ENCODE peak calls at places on chromosomes 3 and 15, in five cellular contexts. K is H9, Q is H1, Y is mesenchymal stem cell, W is trophoblast cell. O is an unnamed sample.

GRCh38 chr3:176978441-176978840 is 218.8 kb downstream of the TBL1XR1 start:
- DNase-seq in Y (no peak), W (no peak), Q (no peak), K (no peak), O (no peak)

GRCh38 chr15:22951381-22952280 is 28.5 kb downstream of the CYFIP1 start:
- DNase-seq in K (no peak), Y (peak; percentile 44), W (no peak), Q (no peak), O (no peak)

GRCh38 chr3:179526989-179527391 is 35.7 kb upstream of the ACTL6A start:
- DNase-seq in W (no peak), Q (peak; percentile 57), K (peak; percentile 74), Y (peak; percentile 90), O (peak; percentile 18)

GRCh38 chr3:141104151-141104741 is 53.1 kb downstream of the SPSB4 start:
- DNase-seq in Q (no peak), K (no peak), W (no peak), Y (no peak), O (no peak)

GRCh38 chr3:99674086-99674789 is 35.8 kb downstream of the COL8A1 start:
- DNase-seq in W (peak; percentile 66), Q (no peak), Y (no peak), K (no peak), O (no peak)

GRCh38 chr15:100922192-100923040 is 3.3 kb downstream of the LRRK1 start:
- DNase-seq in Y (no peak), Q (no peak), W (no peak), K (no peak), O (no peak)

GRCh38 chr3:56702487-56703315 is 19.6 kb upstream of the TASOR start:
- DNase-seq in K (no peak), Y (peak; percentile 72), W (peak; percentile 92), Q (no peak), O (peak; percentile 51)

GRCh38 chr15:58517682-58518525 is 86.1 kb downstream of the LIPC start:
- DNase-seq in Y (no peak), W (no peak), K (no peak), Q (no peak), O (no peak)

GRCh38 chr3:62718515-62719320 is 156.5 kb downstream of the CADPS start:
- DNase-seq in Y (no peak), W (no peak), K (no peak), Q (no peak), O (no peak)

GRCh38 chr3:104018541-104018940 is 1348.2 kb upstream of the ALCAM start:
- DNase-seq in W (no peak), K (no peak), Q (no peak), Y (no peak), O (no peak)

GRCh38 chr3:126523745-126524428 is at the start of gene CHST13:
- DNase-seq in Y (peak; percentile 42), Q (peak; percentile 80), K (peak; percentile 71), W (peak; percentile 52), O (peak; percentile 56)

GRCh38 chr15:66659384-66659783 is 42.7 kb upstream of the SMAD6 start:
- DNase-seq in K (no peak), Y (no peak), W (no peak), Q (no peak), O (no peak)

GRCh38 chr15:76337739-76338554 is 1.4 kb downstream of the ISL2 start:
- DNase-seq in W (peak; percentile 46), K (peak; percentile 66), Y (peak; percentile 35), Q (peak; percentile 78), O (peak; percentile 59)

GRCh38 chr15:74873756-74874424 is 725 bp upstream of the SCAMP2 start:
- DNase-seq in Q (no peak), K (no peak), Y (peak; percentile 29), W (peak; percentile 49), O (no peak)

GRCh38 chr3:98778383-98778782 is 15.2 kb downstream of the ST3GAL6 start:
- DNase-seq in W (no peak), Y (no peak), K (no peak), Q (no peak), O (no peak)

DNA sequence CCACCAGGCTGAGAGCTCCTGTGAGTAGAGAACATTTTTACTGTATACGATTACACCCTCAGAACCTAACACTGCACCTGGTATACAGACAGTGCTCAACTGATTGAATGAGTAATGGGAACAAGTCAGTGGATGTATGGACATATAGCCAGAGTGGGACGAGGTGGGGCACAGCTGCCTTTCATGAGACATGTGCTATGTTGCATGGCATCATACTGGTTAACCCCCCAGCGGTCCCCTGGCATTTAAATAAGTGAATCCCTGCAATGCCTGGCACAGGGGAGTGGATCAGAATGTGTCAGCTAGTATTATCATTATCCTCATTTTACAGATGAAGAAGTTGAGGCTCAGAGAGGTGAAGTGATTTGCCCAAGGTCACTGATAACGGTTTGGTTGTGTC is 55.8 kb upstream of the ATP2B2 start:
- DNase-seq in Y (no peak), Q (peak; percentile 17), W (no peak), K (peak; percentile 4), O (no peak)
- H2BK12ac ChIP-seq in Y (no peak overlapping the region), Q (no peak overlapping the region), W (no peak overlapping the region), K (no peak overlapping the region), O (no peak overlapping the region)

GRCh38 chr3:17910922-17911321 is 168.5 kb upstream of the TBC1D5 start:
- DNase-seq in W (no peak), Y (no peak), Q (no peak), K (no peak), O (no peak)
- H3K9ac ChIP-seq in W (no peak overlapping the region), Y (no peak overlapping the region), Q (no peak overlapping the region), K (no peak overlapping the region), O (no peak overlapping the region)

DNA sequence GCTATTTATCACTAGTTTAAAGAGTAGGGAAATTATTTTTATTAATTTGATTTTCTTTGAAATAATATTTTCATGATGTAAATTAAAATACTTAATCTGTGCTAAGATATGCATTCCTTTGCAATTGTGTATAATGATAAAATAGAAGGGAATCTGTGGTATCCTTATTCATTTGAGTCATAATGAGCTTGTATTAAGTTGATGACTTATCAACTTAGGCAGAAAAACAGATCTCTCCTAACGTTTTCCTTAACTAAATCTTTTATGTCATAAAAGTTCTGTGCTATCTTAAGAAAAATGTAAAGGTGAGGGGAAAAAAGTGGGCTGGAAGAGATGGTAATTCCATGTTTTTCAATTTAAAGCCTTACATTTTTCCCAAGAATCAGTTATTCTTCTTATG is 1.9 kb downstream of the FGF7 start:
- DNase-seq in W (no peak), Q (no peak), Y (no peak), K (no peak), O (no peak)
- H2BK12ac ChIP-seq in W (no peak overlapping the region), Q (no peak overlapping the region), Y (no peak overlapping the region), K (no peak overlapping the region), O (no peak overlapping the region)

GRCh38 chr3:52429779-52430415 is 15.0 kb downstream of the SEMA3G start:
- DNase-seq in K (no peak), Y (peak; percentile 46), Q (no peak), W (no peak), O (no peak)

GRCh38 chr3:52430416-52430810 is 14.5 kb downstream of the SEMA3G start:
- DNase-seq in Y (no peak), K (no peak), Q (no peak), W (no peak), O (no peak)

GRCh38 chr3:52429031-52429430 is 15.9 kb downstream of the SEMA3G start:
- DNase-seq in K (no peak), Q (no peak), Y (no peak), W (no peak), O (no peak)

GRCh38 chr3:52431459-52432223 is 13.3 kb downstream of the SEMA3G start:
- DNase-seq in K (no peak), Q (no peak), W (no peak), Y (no peak), O (no peak)

GRCh38 chr3:52428151-52429005 is 16.5 kb downstream of the SEMA3G start:
- DNase-seq in Q (no peak), Y (peak; percentile 77), W (peak; percentile 75), K (peak; percentile 42), O (peak; percentile 53)
- H3K9ac ChIP-seq in Q (no peak overlapping the region), Y (no peak overlapping the region), W (no peak overlapping the region), K (no peak overlapping the region), O (no peak overlapping the region)

DNA sequence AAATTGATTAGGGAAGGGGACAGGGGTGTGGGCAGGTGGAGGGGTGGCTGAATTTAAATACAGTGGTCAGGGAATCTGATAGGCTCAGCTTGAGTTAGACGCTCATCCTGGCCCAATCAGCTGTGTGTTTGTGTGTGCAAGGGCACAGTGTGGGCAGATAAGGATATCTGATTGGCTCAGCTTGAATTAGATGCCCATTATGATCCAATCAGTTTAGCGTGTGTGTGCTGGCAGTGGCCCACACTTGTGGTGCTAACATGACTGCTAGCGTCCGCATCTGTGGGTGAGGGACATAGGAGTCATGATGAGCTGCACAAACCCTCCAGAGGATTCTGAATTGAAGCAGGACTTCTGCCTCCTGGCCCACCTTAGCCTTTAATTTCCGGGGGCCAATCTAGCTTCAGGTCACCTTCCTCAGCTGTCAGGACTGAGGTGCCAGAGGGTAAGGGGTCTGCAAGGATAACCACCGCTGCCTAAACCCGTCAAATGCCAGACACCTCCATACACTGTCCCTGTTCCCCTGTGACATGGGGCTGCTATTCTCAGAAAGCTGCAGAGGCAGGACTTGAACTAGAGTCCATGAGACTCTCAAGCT is 97.3 kb downstream of the CORO2B start:
- DNase-seq in Y (no peak), W (no peak), K (no peak), Q (no peak), O (no peak)
- H2BK12ac ChIP-seq in Y (no peak overlapping the region), W (no peak overlapping the region), K (no peak overlapping the region), Q (no peak overlapping the region), O (no peak overlapping the region)

GRCh38 chr15:60374628-60375081 is 23.1 kb downstream of the ANXA2 start:
- DNase-seq in W (peak; percentile 48), Q (no peak), K (peak; percentile 74), Y (peak; percentile 99), O (no peak)

GRCh38 chr15:60373745-60374144 is 24.0 kb downstream of the ANXA2 start:
- DNase-seq in W (no peak), Q (no peak), K (no peak), Y (no peak), O (no peak)

GRCh38 chr15:60374209-60374608 is 23.6 kb downstream of the ANXA2 start:
- DNase-seq in Y (no peak), Q (no peak), K (no peak), W (no peak), O (no peak)

GRCh38 chr15:60375255-60375809 is 22.5 kb downstream of the ANXA2 start:
- DNase-seq in Q (no peak), Y (no peak), K (no peak), W (no peak), O (no peak)

DNA sequence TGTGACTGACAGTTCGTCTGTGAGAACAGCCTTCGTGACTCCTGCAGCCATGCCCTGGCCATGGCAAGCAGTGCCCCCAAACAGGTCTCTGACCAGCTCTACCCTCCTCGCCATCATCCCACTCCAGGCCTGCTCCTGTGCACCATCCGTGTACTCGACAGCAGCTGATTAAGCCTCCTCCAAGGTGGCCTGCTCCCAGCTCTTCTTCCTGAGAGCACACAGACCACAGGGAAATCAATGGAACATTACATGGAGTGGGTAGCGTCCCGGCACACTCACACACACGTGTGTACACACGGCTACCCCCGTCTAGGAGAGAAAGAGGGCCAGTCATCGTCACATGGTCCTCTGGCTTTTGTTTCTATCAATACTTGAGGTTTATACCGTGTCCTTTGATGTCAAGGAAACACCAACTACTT is 21.1 kb downstream of the ANXA2 start:
- DNase-seq in W (no peak), Y (no peak), Q (no peak), K (no peak), O (no peak)
- H3K9ac ChIP-seq in W (no peak overlapping the region), Y (peak overlapping the region; percentile 85), Q (no peak overlapping the region), K (no peak overlapping the region), O (no peak overlapping the region)

O was measured in neuronal stem cell.